ENCODE peak calls at places on chromosomes 6 and 20, in eight cellular contexts. One of them, this sample, is unnamed.

GRCh38 chr6:33750244-33750991 is 3.7 kb upstream of the IP6K3 start:
- DNase-seq in aorta: no peak
- DNase-seq in AG04450: no peak
- DNase-seq in ovary: peak
- DNase-seq in dorsolateral prefrontal cortex: no peak
- DNase-seq in heart right ventricle: no peak
- DNase-seq in IMR-90: no peak
- DNase-seq in cardiac muscle cell: no peak
- DNase-seq in this sample: no peak

GRCh38 chr6:121920616-121921015 is 478.8 kb upstream of the HSF2 start:
- DNase-seq in ovary: no peak
- DNase-seq in aorta: no peak
- DNase-seq in AG04450: no peak
- DNase-seq in IMR-90: no peak
- DNase-seq in heart right ventricle: no peak
- DNase-seq in dorsolateral prefrontal cortex: no peak
- DNase-seq in cardiac muscle cell: no peak
- DNase-seq in this sample: no peak

GRCh38 chr20:43923322-43923721 is 8.7 kb downstream of the TOX2 start:
- DNase-seq in ovary: no peak
- DNase-seq in AG04450: no peak
- DNase-seq in cardiac muscle cell: no peak
- DNase-seq in IMR-90: no peak
- DNase-seq in dorsolateral prefrontal cortex: no peak
- DNase-seq in aorta: no peak
- DNase-seq in heart right ventricle: no peak
- DNase-seq in this sample: no peak

GRCh38 chr6:50925548-50925947 is 106.9 kb downstream of the TFAP2B start:
- DNase-seq in IMR-90: no peak
- DNase-seq in dorsolateral prefrontal cortex: no peak
- DNase-seq in cardiac muscle cell: no peak
- DNase-seq in AG04450: no peak
- DNase-seq in heart right ventricle: no peak
- DNase-seq in aorta: no peak
- DNase-seq in ovary: no peak
- DNase-seq in this sample: no peak

GRCh38 chr6:84685983-84686584 is 78.3 kb downstream of the TBX18 start:
- DNase-seq in IMR-90: peak
- DNase-seq in ovary: no peak
- DNase-seq in aorta: no peak
- DNase-seq in AG04450: no peak
- DNase-seq in cardiac muscle cell: no peak
- DNase-seq in heart right ventricle: no peak
- DNase-seq in dorsolateral prefrontal cortex: no peak
- DNase-seq in this sample: peak

GRCh38 chr6:12339022-12339421 is 48.9 kb downstream of the EDN1 start:
- DNase-seq in IMR-90: no peak
- DNase-seq in aorta: no peak
- DNase-seq in dorsolateral prefrontal cortex: no peak
- DNase-seq in AG04450: no peak
- DNase-seq in cardiac muscle cell: no peak
- DNase-seq in heart right ventricle: no peak
- DNase-seq in ovary: no peak
- DNase-seq in this sample: no peak

GRCh38 chr20:1456300-1456699 is 10.3 kb downstream of the NSFL1C start:
- DNase-seq in dorsolateral prefrontal cortex: no peak
- DNase-seq in aorta: no peak
- DNase-seq in AG04450: no peak
- DNase-seq in IMR-90: peak
- DNase-seq in heart right ventricle: no peak
- DNase-seq in ovary: no peak
- DNase-seq in cardiac muscle cell: no peak
- DNase-seq in this sample: no peak

GRCh38 chr6:117637770-117638169 is 35.5 kb upstream of the GOPC start:
- DNase-seq in aorta: no peak
- DNase-seq in heart right ventricle: no peak
- DNase-seq in dorsolateral prefrontal cortex: no peak
- DNase-seq in IMR-90: no peak
- DNase-seq in cardiac muscle cell: no peak
- DNase-seq in ovary: no peak
- DNase-seq in AG04450: no peak
- DNase-seq in this sample: no peak

GRCh38 chr6:148265058-148265457 is 77.6 kb upstream of the SASH1 start:
- DNase-seq in AG04450: no peak
- DNase-seq in aorta: no peak
- DNase-seq in heart right ventricle: no peak
- DNase-seq in dorsolateral prefrontal cortex: no peak
- DNase-seq in IMR-90: no peak
- DNase-seq in ovary: no peak
- DNase-seq in cardiac muscle cell: no peak
- DNase-seq in this sample: no peak

GRCh38 chr6:101083533-101084172 is 202.5 kb upstream of the ASCC3 start:
- DNase-seq in ovary: no peak
- DNase-seq in heart right ventricle: no peak
- DNase-seq in aorta: no peak
- DNase-seq in cardiac muscle cell: no peak
- DNase-seq in IMR-90: peak
- DNase-seq in dorsolateral prefrontal cortex: no peak
- DNase-seq in AG04450: no peak
- DNase-seq in this sample: no peak

GRCh38 chr20:14677455-14677854 is 340.0 kb upstream of the FLRT3 start:
- DNase-seq in AG04450: no peak
- DNase-seq in heart right ventricle: no peak
- DNase-seq in cardiac muscle cell: no peak
- DNase-seq in dorsolateral prefrontal cortex: no peak
- DNase-seq in ovary: no peak
- DNase-seq in aorta: no peak
- DNase-seq in IMR-90: no peak
- DNase-seq in this sample: no peak

GRCh38 chr6:33592595-33593413 is 12.7 kb upstream of the BAK1 start:
- DNase-seq in AG04450: no peak
- DNase-seq in heart right ventricle: no peak
- DNase-seq in ovary: no peak
- DNase-seq in aorta: no peak
- DNase-seq in dorsolateral prefrontal cortex: no peak
- DNase-seq in IMR-90: no peak
- DNase-seq in cardiac muscle cell: no peak
- DNase-seq in this sample: peak

GRCh38 chr6:132153221-132153896 is 202.2 kb upstream of the CCN2 start:
- DNase-seq in cardiac muscle cell: no peak
- DNase-seq in heart right ventricle: no peak
- DNase-seq in dorsolateral prefrontal cortex: no peak
- DNase-seq in IMR-90: peak
- DNase-seq in AG04450: peak
- DNase-seq in ovary: no peak
- DNase-seq in aorta: no peak
- DNase-seq in this sample: no peak

GRCh38 chr20:19767070-19767469 is 9.0 kb downstream of the RIN2 start:
- DNase-seq in AG04450: no peak
- DNase-seq in heart right ventricle: no peak
- DNase-seq in aorta: no peak
- DNase-seq in ovary: no peak
- DNase-seq in dorsolateral prefrontal cortex: no peak
- DNase-seq in cardiac muscle cell: no peak
- DNase-seq in IMR-90: no peak
- DNase-seq in this sample: no peak

GRCh38 chr6:35096129-35096852 is 44.8 kb downstream of the TCP11 start:
- DNase-seq in dorsolateral prefrontal cortex: no peak
- DNase-seq in IMR-90: peak
- DNase-seq in heart right ventricle: no peak
- DNase-seq in AG04450: peak
- DNase-seq in ovary: no peak
- DNase-seq in aorta: no peak
- DNase-seq in cardiac muscle cell: no peak
- DNase-seq in this sample: no peak

GRCh38 chr6:52390361-52390727 is 28.4 kb downstream of the PAQR8 start:
- DNase-seq in AG04450: no peak
- DNase-seq in heart right ventricle: no peak
- DNase-seq in cardiac muscle cell: no peak
- DNase-seq in IMR-90: peak
- DNase-seq in dorsolateral prefrontal cortex: no peak
- DNase-seq in ovary: no peak
- DNase-seq in aorta: no peak
- DNase-seq in this sample: no peak

GRCh38 chr20:43669332-43669731 is 2.4 kb downstream of the MYBL2 start:
- DNase-seq in ovary: no peak
- DNase-seq in IMR-90: peak
- DNase-seq in heart right ventricle: no peak
- DNase-seq in dorsolateral prefrontal cortex: no peak
- DNase-seq in aorta: no peak
- DNase-seq in AG04450: no peak
- DNase-seq in cardiac muscle cell: no peak
- DNase-seq in this sample: no peak

GRCh38 chr6:83341765-83342164 is 89.1 kb downstream of the ME1 start:
- DNase-seq in AG04450: no peak
- DNase-seq in cardiac muscle cell: no peak
- DNase-seq in ovary: no peak
- DNase-seq in heart right ventricle: no peak
- DNase-seq in dorsolateral prefrontal cortex: no peak
- DNase-seq in aorta: no peak
- DNase-seq in IMR-90: no peak
- DNase-seq in this sample: peak

GRCh38 chr6:29011276-29011734 is 6.2 kb upstream of the ZNF311 start:
- DNase-seq in dorsolateral prefrontal cortex: no peak
- DNase-seq in cardiac muscle cell: peak
- DNase-seq in aorta: peak
- DNase-seq in AG04450: no peak
- DNase-seq in heart right ventricle: peak
- DNase-seq in IMR-90: peak
- DNase-seq in ovary: peak
- DNase-seq in this sample: peak

GRCh38 chr6:17979479-17979878 is 8.0 kb downstream of the KIF13A start:
- DNase-seq in ovary: no peak
- DNase-seq in dorsolateral prefrontal cortex: no peak
- DNase-seq in heart right ventricle: no peak
- DNase-seq in AG04450: no peak
- DNase-seq in IMR-90: no peak
- DNase-seq in aorta: no peak
- DNase-seq in cardiac muscle cell: no peak
- DNase-seq in this sample: no peak

GRCh38 chr20:8749101-8749500 is 319.8 kb upstream of the PLCB4 start:
- DNase-seq in IMR-90: peak
- DNase-seq in heart right ventricle: no peak
- DNase-seq in cardiac muscle cell: no peak
- DNase-seq in ovary: no peak
- DNase-seq in AG04450: no peak
- DNase-seq in aorta: no peak
- DNase-seq in dorsolateral prefrontal cortex: no peak
- DNase-seq in this sample: no peak

GRCh38 chr6:31838968-31839367 is 11.4 kb downstream of the HSPA1B start:
- DNase-seq in heart right ventricle: no peak
- DNase-seq in AG04450: no peak
- DNase-seq in cardiac muscle cell: no peak
- DNase-seq in ovary: no peak
- DNase-seq in dorsolateral prefrontal cortex: no peak
- DNase-seq in IMR-90: no peak
- DNase-seq in aorta: no peak
- DNase-seq in this sample: no peak
- H3K4me3 ChIP-seq in heart right ventricle: no peak
- H3K4me3 ChIP-seq in AG04450: no peak
- H3K4me3 ChIP-seq in cardiac muscle cell: no peak
- H3K4me3 ChIP-seq in ovary: no peak
- H3K4me3 ChIP-seq in dorsolateral prefrontal cortex: no peak
- H3K4me3 ChIP-seq in IMR-90: no peak
- H3K4me3 ChIP-seq in aorta: no peak
- H3K4me3 ChIP-seq in this sample: no peak

DNA sequence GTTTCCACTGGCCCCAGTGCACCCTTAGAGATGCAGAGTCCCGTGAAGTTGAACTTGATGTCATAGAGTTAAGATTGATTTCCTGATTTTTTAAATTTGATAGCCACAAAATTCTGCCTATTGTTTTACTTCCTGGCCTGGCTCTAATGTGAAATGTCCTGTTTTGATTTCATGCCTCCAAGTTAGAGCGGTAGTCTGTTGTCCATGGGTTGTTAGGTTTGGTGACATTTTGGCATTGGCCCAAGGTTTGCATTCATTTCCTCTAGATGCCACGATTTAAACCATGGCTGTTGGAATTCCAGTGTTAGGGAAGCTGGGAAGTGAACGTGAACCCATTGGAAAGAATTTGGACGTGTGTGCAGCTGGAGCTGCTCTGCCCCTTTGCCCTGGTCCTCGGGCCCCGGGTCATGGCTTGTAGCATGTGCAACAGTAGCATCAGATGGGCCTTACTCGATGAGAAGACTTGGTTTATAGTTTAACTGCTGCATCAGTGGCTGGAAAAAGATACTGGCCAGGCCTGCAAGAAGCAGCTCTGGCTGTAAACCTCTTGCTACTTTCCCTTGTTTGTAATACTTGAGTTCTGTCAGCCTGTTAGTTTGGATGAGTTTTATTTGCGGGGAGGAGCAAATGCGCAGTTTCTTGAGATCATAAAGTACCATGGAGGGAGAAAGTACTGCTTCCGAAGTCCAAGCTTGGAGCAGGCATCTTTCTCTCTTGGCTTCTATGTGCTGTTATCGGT is 121.5 kb upstream of the CLDN20 start:
- DNase-seq in heart right ventricle: no peak
- DNase-seq in aorta: no peak
- DNase-seq in IMR-90: no peak
- DNase-seq in AG04450: no peak
- DNase-seq in cardiac muscle cell: no peak
- DNase-seq in dorsolateral prefrontal cortex: no peak
- DNase-seq in ovary: no peak
- DNase-seq in this sample: no peak
- H3K4me3 ChIP-seq in heart right ventricle: no peak
- H3K4me3 ChIP-seq in aorta: no peak
- H3K4me3 ChIP-seq in IMR-90: no peak
- H3K4me3 ChIP-seq in AG04450: no peak
- H3K4me3 ChIP-seq in cardiac muscle cell: no peak
- H3K4me3 ChIP-seq in dorsolateral prefrontal cortex: peak
- H3K4me3 ChIP-seq in ovary: peak
- H3K4me3 ChIP-seq in this sample: no peak

GRCh38 chr6:116528800-116529199 is 16.7 kb downstream of the TRAPPC3L start:
- DNase-seq in cardiac muscle cell: no peak
- DNase-seq in dorsolateral prefrontal cortex: no peak
- DNase-seq in AG04450: no peak
- DNase-seq in aorta: no peak
- DNase-seq in ovary: no peak
- DNase-seq in IMR-90: peak
- DNase-seq in heart right ventricle: no peak
- DNase-seq in this sample: no peak
- H3K4me3 ChIP-seq in cardiac muscle cell: no peak
- H3K4me3 ChIP-seq in dorsolateral prefrontal cortex: no peak
- H3K4me3 ChIP-seq in AG04450: no peak
- H3K4me3 ChIP-seq in aorta: no peak
- H3K4me3 ChIP-seq in ovary: no peak
- H3K4me3 ChIP-seq in IMR-90: no peak
- H3K4me3 ChIP-seq in heart right ventricle: no peak
- H3K4me3 ChIP-seq in this sample: no peak

DNA sequence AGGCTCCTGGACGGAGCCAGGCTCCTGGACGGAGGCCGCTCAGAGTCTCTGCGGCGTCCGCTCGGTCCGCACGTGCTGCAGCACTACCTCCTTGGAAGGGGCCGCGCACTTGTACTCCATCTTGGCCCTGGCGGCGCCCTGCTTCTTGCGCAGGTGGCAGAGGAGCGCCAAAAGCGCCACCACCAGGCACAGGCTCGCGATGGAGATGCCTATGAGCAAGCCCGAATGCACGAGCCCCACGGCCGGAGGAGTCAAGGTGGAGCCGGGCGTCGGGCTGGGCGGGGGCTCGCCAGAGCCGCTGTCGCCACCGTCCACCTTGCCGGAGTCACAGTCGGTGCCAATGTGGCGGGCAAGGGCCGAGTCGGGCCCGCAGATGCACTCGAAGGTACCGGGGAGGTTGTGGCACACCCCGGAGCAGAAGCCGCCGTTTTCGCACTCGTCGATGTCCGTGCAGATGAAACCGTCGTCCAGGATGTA is 1.7 kb downstream of the THBD start:
- DNase-seq in aorta: peak
- DNase-seq in IMR-90: no peak
- DNase-seq in heart right ventricle: peak
- DNase-seq in ovary: peak
- DNase-seq in dorsolateral prefrontal cortex: no peak
- DNase-seq in cardiac muscle cell: no peak
- DNase-seq in AG04450: no peak
- DNase-seq in this sample: no peak
- H3K4me3 ChIP-seq in aorta: peak
- H3K4me3 ChIP-seq in IMR-90: no peak
- H3K4me3 ChIP-seq in heart right ventricle: peak
- H3K4me3 ChIP-seq in ovary: peak
- H3K4me3 ChIP-seq in dorsolateral prefrontal cortex: peak
- H3K4me3 ChIP-seq in cardiac muscle cell: no peak
- H3K4me3 ChIP-seq in AG04450: no peak
- H3K4me3 ChIP-seq in this sample: peak

This sample was measured in testis.